ENCODE peak calls at places on chromosomes 13 and 19, in four cellular contexts. Z is HepG2, Y is K562, S is SK-N-SH. T is an unnamed sample.
A peak's percentile ranks its signal among the peaks of the same experiment; 100 is the strongest.

GRCh38 chr19:21568816-21569496 is 63.6 kb downstream of the ZNF429 start:
- DNase-seq in Y (no peak), S (no peak), Z (no peak), T (no peak)

GRCh38 chr19:35959040-35959967 is 23.1 kb downstream of the LRFN3 start:
- DNase-seq in S (peak; percentile 63), Z (no peak), Y (peak; percentile 57), T (no peak)

GRCh38 chr13:22061371-22061805 is 390.5 kb downstream of the FGF9 start:
- DNase-seq in Z (no peak), Y (no peak), S (no peak), T (no peak)

GRCh38 chr19:50823389-50824042 is at the start of gene KLK1:
- DNase-seq in Z (no peak), Y (peak; percentile 92), S (no peak), T (no peak)

GRCh38 chr13:33536639-33537425 is 251.3 kb upstream of the STARD13 start:
- DNase-seq in S (no peak), Y (no peak), Z (no peak), T (no peak)

GRCh38 chr13:113882716-113883115 is 18.8 kb upstream of the GAS6 start:
- DNase-seq in Y (no peak), Z (no peak), S (no peak), T (no peak)

GRCh38 chr13:96779691-96780090 is 214.6 kb downstream of the OXGR1 start:
- DNase-seq in Z (no peak), Y (no peak), S (no peak), T (no peak)

GRCh38 chr13:39035799-39036198 is 2.1 kb downstream of the PROSER1 start:
- DNase-seq in S (no peak), Z (no peak), Y (no peak), T (no peak)

GRCh38 chr13:27599845-27600553 is 20.3 kb downstream of the LNX2 start:
- DNase-seq in Z (peak; percentile 67), Y (peak; percentile 10), S (peak; percentile 17), T (peak; percentile 36)

GRCh38 chr13:58960909-58961308 is 1202.8 kb downstream of the DIAPH3 start:
- DNase-seq in Y (no peak), Z (peak; percentile 9), S (peak; percentile 25), T (peak; percentile 5)

GRCh38 chr19:12778020-12778904 is 2.9 kb upstream of the HOOK2 start:
- DNase-seq in Z (no peak), Y (peak; percentile 37), S (peak; percentile 76), T (no peak)

GRCh38 chr19:14107581-14108461 is 9.7 kb downstream of the PRKACA start:
- DNase-seq in Z (no peak), Y (no peak), S (no peak), T (peak; percentile 16)

GRCh38 chr19:31266196-31266595 is 83.0 kb downstream of the TSHZ3 start:
- DNase-seq in Z (no peak), Y (no peak), S (no peak), T (no peak)

GRCh38 chr13:23578411-23579071 is 8.3 kb downstream of the TNFRSF19 start:
- DNase-seq in S (peak; percentile 76), Z (peak; percentile 63), Y (peak; percentile 48), T (peak; percentile 59)

GRCh38 chr13:28301839-28302238 is 163.5 kb downstream of the PAN3 start:
- DNase-seq in Z (no peak), Y (no peak), S (no peak), T (no peak)

GRCh38 chr13:23996456-23996855 is 99.2 kb upstream of the C1QTNF9B start:
- DNase-seq in Z (no peak), Y (no peak), S (no peak), T (no peak)

GRCh38 chr13:113864303-113864890 is 521 bp upstream of the GAS6 start:
- DNase-seq in S (peak; percentile 61), Y (no peak), Z (no peak), T (no peak)

GRCh38 chr19:4453232-4454179 is 4.1 kb downstream of the UBXN6 start:
- DNase-seq in Y (peak; percentile 13), S (peak; percentile 27), Z (no peak), T (no peak)

GRCh38 chr13:97212540-97213146 is 9.5 kb upstream of the MBNL2 start:
- DNase-seq in Y (no peak), Z (no peak), S (no peak), T (peak; percentile 48)

GRCh38 chr19:42323852-42324654 is 1.4 kb upstream of the MEGF8 start:
- DNase-seq in Y (no peak), S (peak; percentile 54), Z (no peak), T (no peak)

GRCh38 chr19:38663957-38664502 is 16.6 kb downstream of the ACTN4 start:
- DNase-seq in S (no peak), Y (no peak), Z (no peak), T (no peak)

GRCh38 chr19:11373166-11373884 is 1.1 kb upstream of the SWSAP1 start:
- DNase-seq in S (peak; percentile 86), Z (no peak), Y (no peak), T (no peak)

GRCh38 chr13:43227721-43228120 is 204.3 kb downstream of the DNAJC15 start:
- DNase-seq in Z (no peak), Y (no peak), S (no peak), T (no peak)

GRCh38 chr19:7492142-7493055 is 3.6 kb upstream of the PEX11G start:
- DNase-seq in Y (no peak), S (no peak), Z (no peak), T (no peak)

GRCh38 chr19:8607386-8607785 is 3.1 kb downstream of the ADAMTS10 start:
- DNase-seq in Z (no peak), S (no peak), Y (no peak), T (no peak)

GRCh38 chr19:32869369-32870153 is at the start of gene SLC7A9:
- DNase-seq in Y (no peak), Z (peak; percentile 31), S (no peak), T (no peak)

GRCh38 chr13:102587916-102588315 is 8.9 kb upstream of the TPP2 start:
- DNase-seq in Z (no peak), S (no peak), Y (no peak), T (no peak)

GRCh38 chr19:8585894-8586750 is 8.9 kb upstream of the MYO1F start:
- DNase-seq in Z (peak; percentile 28), Y (peak; percentile 80), S (peak; percentile 59), T (peak; percentile 61)

GRCh38 chr19:51142119-51142518 is at the start of gene SIGLEC7:
- DNase-seq in S (no peak), Z (no peak), Y (no peak), T (no peak)

GRCh38 chr19:19110410-19111137 is 27.7 kb downstream of the TMEM161A start:
- DNase-seq in S (peak; percentile 89), Y (no peak), Z (no peak), T (peak; percentile 10)

GRCh38 chr13:105735269-105735668 is 800.2 kb downstream of the EFNB2 start:
- DNase-seq in Y (no peak), S (no peak), Z (no peak), T (no peak)

GRCh38 chr19:49316284-49316683 is 8.7 kb downstream of the SLC6A16 start:
- DNase-seq in Z (no peak), Y (no peak), S (no peak), T (no peak)

GRCh38 chr13:79312456-79312855 is 93.6 kb downstream of the RBM26 start:
- DNase-seq in Y (no peak), Z (no peak), S (no peak), T (no peak)

DNA sequence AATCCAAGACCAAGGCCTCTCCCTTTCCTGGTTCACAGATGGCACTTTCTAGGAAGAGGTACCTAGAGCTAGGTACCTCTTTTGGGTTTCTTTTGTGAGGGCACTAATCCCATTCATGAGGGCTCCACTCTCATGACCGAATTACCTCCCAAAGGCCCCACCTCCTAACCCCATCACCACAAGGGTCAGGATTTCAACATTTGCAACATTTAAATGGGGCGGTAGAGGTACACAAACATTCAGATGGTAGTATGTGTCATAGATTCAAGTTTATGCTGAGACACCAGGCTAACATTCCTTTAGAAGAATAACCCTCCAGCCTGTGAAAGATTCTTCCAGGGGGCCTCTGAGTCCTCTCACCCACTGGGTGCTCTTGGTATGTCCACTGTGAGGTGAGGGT is 116.3 kb downstream of the FOXO1 start:
- DNase-seq in S (no peak), Z (peak; percentile 34), Y (no peak), T (no peak)
- TF ChIP-seq CHD2 in S (no peak), Z (no peak), Y (no peak), T (no peak)

DNA sequence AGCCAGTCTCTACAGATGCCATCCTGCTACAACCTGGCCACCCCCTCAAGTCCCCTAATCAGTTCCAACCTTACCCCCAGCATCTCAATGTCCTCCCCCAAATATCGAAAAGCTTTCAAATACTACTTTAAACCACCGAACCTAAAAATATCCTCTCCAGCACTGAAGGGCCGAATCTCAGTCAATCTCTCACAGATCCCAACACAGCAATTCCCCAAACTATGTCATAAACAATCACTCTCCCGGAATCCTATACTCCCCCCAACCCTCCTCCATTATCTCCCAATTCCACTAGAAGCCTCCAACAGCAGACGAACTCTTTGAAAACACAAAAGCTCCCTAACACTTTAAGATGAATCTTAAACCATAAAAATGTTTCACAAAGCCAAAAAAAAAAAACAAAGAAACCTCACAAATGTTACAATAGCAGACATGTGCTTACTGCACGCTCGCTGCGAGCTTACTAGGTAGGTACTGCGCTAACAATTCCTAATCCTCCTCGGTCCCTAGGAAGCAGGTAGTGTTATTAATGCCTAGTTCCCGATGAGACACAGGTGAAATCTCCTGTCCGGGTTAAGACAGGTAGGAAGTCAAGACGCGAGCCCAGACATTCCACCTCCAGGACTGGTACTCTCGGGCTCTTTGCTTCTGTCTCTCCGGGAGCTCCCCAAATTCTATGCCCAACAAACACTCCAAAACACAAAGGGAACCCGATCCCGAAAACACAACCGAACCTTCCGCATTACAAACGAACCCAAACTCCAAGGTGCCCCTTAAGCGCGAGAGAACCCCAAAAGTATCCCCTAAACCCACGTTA is 14.2 kb downstream of the FBXO46 start:
- DNase-seq in S (peak; percentile 57), Z (no peak), Y (peak; percentile 33), T (peak; percentile 36)
- TF ChIP-seq CHD2 in S (no peak), Z (no peak), Y (no peak), T (no peak)

DNA sequence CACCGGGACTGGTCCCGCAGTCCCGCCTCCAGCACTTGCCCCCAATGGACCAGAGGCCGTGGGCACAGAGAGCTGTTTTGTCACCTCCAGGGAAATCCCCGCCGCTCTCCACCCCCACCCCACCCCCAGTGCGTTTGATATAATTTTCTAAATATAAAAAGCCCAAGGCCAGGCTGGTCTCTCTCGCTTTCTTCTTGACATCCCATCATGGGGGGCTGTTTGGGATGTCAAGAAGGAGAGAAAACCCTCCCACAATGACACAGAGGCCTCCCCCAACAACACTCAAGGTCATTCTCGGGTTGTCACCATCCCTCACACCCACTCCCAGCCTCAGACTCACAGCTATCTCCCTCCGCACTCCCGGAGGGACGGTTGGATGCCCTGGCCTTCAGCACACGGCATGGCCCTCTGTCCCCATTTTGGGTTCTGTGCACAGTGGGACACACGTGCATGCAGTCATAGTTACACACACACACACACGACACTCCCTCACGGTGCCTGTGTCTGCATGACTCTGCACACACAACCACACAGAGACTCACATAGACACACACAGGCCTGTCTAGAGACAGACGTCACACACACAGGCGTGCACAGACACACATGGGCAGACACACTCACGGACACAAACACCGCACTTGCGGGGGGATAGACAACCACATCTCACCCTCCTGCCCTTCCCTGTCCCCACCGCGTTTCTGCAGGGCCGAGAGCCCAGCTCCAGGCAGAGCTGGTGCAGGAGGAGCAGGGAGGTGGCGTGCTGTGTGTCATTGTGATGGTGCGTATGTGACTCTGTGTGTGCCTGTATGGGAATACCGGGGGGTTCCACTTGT is 4.8 kb upstream of the NFIC start:
- DNase-seq in Z (no peak), Y (no peak), S (no peak), T (no peak)
- TF ChIP-seq CHD2 in Z (no peak), Y (no peak), S (no peak), T (no peak)

DNA sequence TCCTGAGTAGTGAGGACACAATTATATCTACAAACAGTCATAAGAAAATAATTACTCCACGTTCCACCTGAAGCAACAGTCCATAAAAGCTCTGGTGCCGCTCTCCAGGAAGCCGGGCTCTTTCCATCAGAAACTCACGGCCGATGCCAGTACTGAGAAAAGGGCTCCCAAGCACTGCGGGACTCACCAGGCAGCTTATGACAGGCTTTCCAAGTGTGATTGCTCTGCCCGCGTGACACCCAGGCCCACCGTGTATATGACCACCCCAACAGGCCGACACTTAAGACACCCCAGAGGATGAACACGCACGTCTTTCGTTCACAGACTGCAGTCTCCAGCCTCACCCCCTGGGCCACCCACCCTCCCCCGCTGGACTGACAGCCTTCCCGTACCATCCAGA is 199.0 kb downstream of the UQCRFS1 start:
- DNase-seq in Y (no peak), Z (no peak), S (no peak), T (no peak)
- TF ChIP-seq CHD2 in Y (no peak), Z (no peak), S (no peak), T (no peak)

T was measured in A549.